ENCODE peak calls at places on chromosomes 16 and 17, in eight cellular contexts. One of them, this sample, is unnamed.

GRCh38 chr16:17273142-17273561 is 197.6 kb downstream of the XYLT1 start:
- DNase-seq in fibroblast of lung: peak; percentile 90
- DNase-seq in amniotic stem cell: peak; percentile 75
- DNase-seq in germinal center: no peak
- DNase-seq in NB4: peak; percentile 75
- DNase-seq in A549: peak; percentile 48
- DNase-seq in stimulated activated CD8-positive, alpha-beta memory T cell treated with anti-CD3 and anti-CD28 coated beads, Interleukin-4, amount 100 ng/mL, for 1 hour: no peak
- DNase-seq in GM23248: peak; percentile 97
- DNase-seq in this sample: no peak

GRCh38 chr16:58970775-58971174 is 236.7 kb upstream of the GOT2 start:
- DNase-seq in fibroblast of lung: peak; percentile 28
- DNase-seq in amniotic stem cell: no peak
- DNase-seq in germinal center: no peak
- DNase-seq in NB4: no peak
- DNase-seq in A549: no peak
- DNase-seq in stimulated activated CD8-positive, alpha-beta memory T cell treated with anti-CD3 and anti-CD28 coated beads, Interleukin-4, amount 100 ng/mL, for 1 hour: no peak
- DNase-seq in GM23248: peak; percentile 3
- DNase-seq in this sample: no peak

GRCh38 chr17:66378296-66378695 is 75.9 kb downstream of the PRKCA start:
- DNase-seq in fibroblast of lung: no peak
- DNase-seq in amniotic stem cell: no peak
- DNase-seq in germinal center: no peak
- DNase-seq in NB4: no peak
- DNase-seq in A549: no peak
- DNase-seq in stimulated activated CD8-positive, alpha-beta memory T cell treated with anti-CD3 and anti-CD28 coated beads, Interleukin-4, amount 100 ng/mL, for 1 hour: no peak
- DNase-seq in GM23248: no peak
- DNase-seq in this sample: no peak

GRCh38 chr17:70892527-70892926 is 723.2 kb downstream of the KCNJ2 start:
- DNase-seq in fibroblast of lung: no peak
- DNase-seq in amniotic stem cell: no peak
- DNase-seq in germinal center: no peak
- DNase-seq in NB4: no peak
- DNase-seq in A549: no peak
- DNase-seq in stimulated activated CD8-positive, alpha-beta memory T cell treated with anti-CD3 and anti-CD28 coated beads, Interleukin-4, amount 100 ng/mL, for 1 hour: no peak
- DNase-seq in GM23248: no peak
- DNase-seq in this sample: no peak

GRCh38 chr16:2786061-2786825 is 1.1 kb downstream of the PRSS33 start:
- DNase-seq in fibroblast of lung: no peak
- DNase-seq in amniotic stem cell: no peak
- DNase-seq in germinal center: no peak
- DNase-seq in NB4: peak; percentile 36
- DNase-seq in A549: no peak
- DNase-seq in stimulated activated CD8-positive, alpha-beta memory T cell treated with anti-CD3 and anti-CD28 coated beads, Interleukin-4, amount 100 ng/mL, for 1 hour: no peak
- DNase-seq in GM23248: no peak
- DNase-seq in this sample: peak; percentile 16

GRCh38 chr17:80857721-80858171 is 133.9 kb upstream of the CHMP6 start:
- DNase-seq in fibroblast of lung: no peak
- DNase-seq in amniotic stem cell: no peak
- DNase-seq in germinal center: no peak
- DNase-seq in NB4: no peak
- DNase-seq in A549: no peak
- DNase-seq in stimulated activated CD8-positive, alpha-beta memory T cell treated with anti-CD3 and anti-CD28 coated beads, Interleukin-4, amount 100 ng/mL, for 1 hour: no peak
- DNase-seq in GM23248: no peak
- DNase-seq in this sample: no peak

GRCh38 chr17:79630821-79631639 is 20.2 kb upstream of the RBFOX3 start:
- DNase-seq in fibroblast of lung: no peak
- DNase-seq in amniotic stem cell: no peak
- DNase-seq in germinal center: no peak
- DNase-seq in NB4: no peak
- DNase-seq in A549: no peak
- DNase-seq in stimulated activated CD8-positive, alpha-beta memory T cell treated with anti-CD3 and anti-CD28 coated beads, Interleukin-4, amount 100 ng/mL, for 1 hour: no peak
- DNase-seq in GM23248: no peak
- DNase-seq in this sample: no peak

GRCh38 chr16:11060364-11060763 is 116.0 kb downstream of the CLEC16A start:
- DNase-seq in fibroblast of lung: no peak
- DNase-seq in amniotic stem cell: no peak
- DNase-seq in germinal center: no peak
- DNase-seq in NB4: no peak
- DNase-seq in A549: no peak
- DNase-seq in stimulated activated CD8-positive, alpha-beta memory T cell treated with anti-CD3 and anti-CD28 coated beads, Interleukin-4, amount 100 ng/mL, for 1 hour: no peak
- DNase-seq in GM23248: no peak
- DNase-seq in this sample: no peak

GRCh38 chr16:11224894-11225676 is 30.9 kb downstream of the SOCS1 start:
- DNase-seq in fibroblast of lung: no peak
- DNase-seq in amniotic stem cell: no peak
- DNase-seq in germinal center: peak; percentile 89
- DNase-seq in NB4: peak; percentile 32
- DNase-seq in A549: no peak
- DNase-seq in stimulated activated CD8-positive, alpha-beta memory T cell treated with anti-CD3 and anti-CD28 coated beads, Interleukin-4, amount 100 ng/mL, for 1 hour: peak; percentile 28
- DNase-seq in GM23248: no peak
- DNase-seq in this sample: no peak

GRCh38 chr17:75241996-75242460 is 19.4 kb downstream of the GGA3 start:
- DNase-seq in fibroblast of lung: peak; percentile 34
- DNase-seq in amniotic stem cell: no peak
- DNase-seq in germinal center: no peak
- DNase-seq in NB4: no peak
- DNase-seq in A549: no peak
- DNase-seq in stimulated activated CD8-positive, alpha-beta memory T cell treated with anti-CD3 and anti-CD28 coated beads, Interleukin-4, amount 100 ng/mL, for 1 hour: no peak
- DNase-seq in GM23248: peak; percentile 84
- DNase-seq in this sample: no peak

GRCh38 chr16:68287276-68288251 is 23.2 kb downstream of the SLC7A6OS start:
- DNase-seq in fibroblast of lung: peak; percentile 83
- DNase-seq in amniotic stem cell: peak; percentile 37
- DNase-seq in germinal center: no peak
- DNase-seq in NB4: peak; percentile 72
- DNase-seq in A549: peak; percentile 27
- DNase-seq in stimulated activated CD8-positive, alpha-beta memory T cell treated with anti-CD3 and anti-CD28 coated beads, Interleukin-4, amount 100 ng/mL, for 1 hour: no peak
- DNase-seq in GM23248: peak; percentile 98
- DNase-seq in this sample: no peak

GRCh38 chr16:79163666-79164377 is 436.7 kb downstream of the MAF start:
- DNase-seq in fibroblast of lung: peak; percentile 20
- DNase-seq in amniotic stem cell: no peak
- DNase-seq in germinal center: peak; percentile 6
- DNase-seq in NB4: peak; percentile 82
- DNase-seq in A549: no peak
- DNase-seq in stimulated activated CD8-positive, alpha-beta memory T cell treated with anti-CD3 and anti-CD28 coated beads, Interleukin-4, amount 100 ng/mL, for 1 hour: no peak
- DNase-seq in GM23248: no peak
- DNase-seq in this sample: no peak

GRCh38 chr16:89958068-89958467 is 9.5 kb downstream of the DEF8 start:
- DNase-seq in fibroblast of lung: peak; percentile 14
- DNase-seq in amniotic stem cell: no peak
- DNase-seq in germinal center: no peak
- DNase-seq in NB4: peak; percentile 80
- DNase-seq in A549: peak; percentile 66
- DNase-seq in stimulated activated CD8-positive, alpha-beta memory T cell treated with anti-CD3 and anti-CD28 coated beads, Interleukin-4, amount 100 ng/mL, for 1 hour: no peak
- DNase-seq in GM23248: peak; percentile 15
- DNase-seq in this sample: peak; percentile 5

GRCh38 chr16:27369806-27370205 is 32.2 kb upstream of the IL21R start:
- DNase-seq in fibroblast of lung: peak; percentile 78
- DNase-seq in amniotic stem cell: no peak
- DNase-seq in germinal center: no peak
- DNase-seq in NB4: no peak
- DNase-seq in A549: no peak
- DNase-seq in stimulated activated CD8-positive, alpha-beta memory T cell treated with anti-CD3 and anti-CD28 coated beads, Interleukin-4, amount 100 ng/mL, for 1 hour: no peak
- DNase-seq in GM23248: peak; percentile 45
- DNase-seq in this sample: no peak

GRCh38 chr17:27532269-27533067 is 76.2 kb downstream of the KSR1 start:
- DNase-seq in fibroblast of lung: peak; percentile 97
- DNase-seq in amniotic stem cell: no peak
- DNase-seq in germinal center: no peak
- DNase-seq in NB4: peak; percentile 99
- DNase-seq in A549: no peak
- DNase-seq in stimulated activated CD8-positive, alpha-beta memory T cell treated with anti-CD3 and anti-CD28 coated beads, Interleukin-4, amount 100 ng/mL, for 1 hour: no peak
- DNase-seq in GM23248: no peak
- DNase-seq in this sample: no peak

GRCh38 chr17:14737984-14738651 is 437.2 kb downstream of the HS3ST3B1 start:
- DNase-seq in fibroblast of lung: peak; percentile 98
- DNase-seq in amniotic stem cell: peak; percentile 77
- DNase-seq in germinal center: peak; percentile 45
- DNase-seq in NB4: peak; percentile 97
- DNase-seq in A549: peak; percentile 99
- DNase-seq in stimulated activated CD8-positive, alpha-beta memory T cell treated with anti-CD3 and anti-CD28 coated beads, Interleukin-4, amount 100 ng/mL, for 1 hour: no peak
- DNase-seq in GM23248: peak; percentile 98
- DNase-seq in this sample: no peak

GRCh38 chr16:25107466-25107792 is 4.1 kb upstream of the LCMT1 start:
- DNase-seq in fibroblast of lung: no peak
- DNase-seq in amniotic stem cell: no peak
- DNase-seq in germinal center: no peak
- DNase-seq in NB4: no peak
- DNase-seq in A549: no peak
- DNase-seq in stimulated activated CD8-positive, alpha-beta memory T cell treated with anti-CD3 and anti-CD28 coated beads, Interleukin-4, amount 100 ng/mL, for 1 hour: no peak
- DNase-seq in GM23248: no peak
- DNase-seq in this sample: no peak

GRCh38 chr16:15427648-15428239 is 6.6 kb upstream of the BMERB1 start:
- DNase-seq in fibroblast of lung: peak; percentile 90
- DNase-seq in amniotic stem cell: peak; percentile 71
- DNase-seq in germinal center: peak; percentile 37
- DNase-seq in NB4: peak; percentile 58
- DNase-seq in A549: peak; percentile 82
- DNase-seq in stimulated activated CD8-positive, alpha-beta memory T cell treated with anti-CD3 and anti-CD28 coated beads, Interleukin-4, amount 100 ng/mL, for 1 hour: no peak
- DNase-seq in GM23248: peak; percentile 90
- DNase-seq in this sample: peak; percentile 15

GRCh38 chr17:330993-331701 is 21.5 kb downstream of the RPH3AL start:
- DNase-seq in fibroblast of lung: no peak
- DNase-seq in amniotic stem cell: no peak
- DNase-seq in germinal center: no peak
- DNase-seq in NB4: no peak
- DNase-seq in A549: no peak
- DNase-seq in stimulated activated CD8-positive, alpha-beta memory T cell treated with anti-CD3 and anti-CD28 coated beads, Interleukin-4, amount 100 ng/mL, for 1 hour: no peak
- DNase-seq in GM23248: no peak
- DNase-seq in this sample: no peak

GRCh38 chr17:7261377-7262191 is 694 bp downstream of the CLDN7 start:
- DNase-seq in fibroblast of lung: no peak
- DNase-seq in amniotic stem cell: no peak
- DNase-seq in germinal center: peak; percentile 36
- DNase-seq in NB4: no peak
- DNase-seq in A549: no peak
- DNase-seq in stimulated activated CD8-positive, alpha-beta memory T cell treated with anti-CD3 and anti-CD28 coated beads, Interleukin-4, amount 100 ng/mL, for 1 hour: no peak
- DNase-seq in GM23248: peak; percentile 31
- DNase-seq in this sample: no peak

GRCh38 chr16:86609661-86610060 is 31.3 kb downstream of the FOXL1 start:
- DNase-seq in fibroblast of lung: no peak
- DNase-seq in amniotic stem cell: no peak
- DNase-seq in germinal center: no peak
- DNase-seq in NB4: no peak
- DNase-seq in A549: no peak
- DNase-seq in stimulated activated CD8-positive, alpha-beta memory T cell treated with anti-CD3 and anti-CD28 coated beads, Interleukin-4, amount 100 ng/mL, for 1 hour: no peak
- DNase-seq in GM23248: no peak
- DNase-seq in this sample: no peak

GRCh38 chr17:79586131-79586530 is 24.7 kb downstream of the RBFOX3 start:
- DNase-seq in fibroblast of lung: no peak
- DNase-seq in amniotic stem cell: no peak
- DNase-seq in germinal center: no peak
- DNase-seq in NB4: no peak
- DNase-seq in A549: no peak
- DNase-seq in stimulated activated CD8-positive, alpha-beta memory T cell treated with anti-CD3 and anti-CD28 coated beads, Interleukin-4, amount 100 ng/mL, for 1 hour: no peak
- DNase-seq in GM23248: no peak
- DNase-seq in this sample: no peak

GRCh38 chr16:13269359-13269758 is 368.0 kb downstream of the SHISA9 start:
- DNase-seq in fibroblast of lung: no peak
- DNase-seq in amniotic stem cell: no peak
- DNase-seq in germinal center: no peak
- DNase-seq in NB4: no peak
- DNase-seq in A549: no peak
- DNase-seq in stimulated activated CD8-positive, alpha-beta memory T cell treated with anti-CD3 and anti-CD28 coated beads, Interleukin-4, amount 100 ng/mL, for 1 hour: no peak
- DNase-seq in GM23248: no peak
- DNase-seq in this sample: no peak

GRCh38 chr17:17214646-17215436 is 8.7 kb upstream of the PLD6 start:
- DNase-seq in fibroblast of lung: no peak
- DNase-seq in amniotic stem cell: no peak
- DNase-seq in germinal center: no peak
- DNase-seq in NB4: no peak
- DNase-seq in A549: no peak
- DNase-seq in stimulated activated CD8-positive, alpha-beta memory T cell treated with anti-CD3 and anti-CD28 coated beads, Interleukin-4, amount 100 ng/mL, for 1 hour: no peak
- DNase-seq in GM23248: no peak
- DNase-seq in this sample: no peak

This sample was measured in NCI-H1417.